ENCODE peak calls at places on chromosome 16, in six cellular contexts. One of them, this sample, is unnamed. For H3K4me1 and H3K9me3, the result is how much of the 10 kb centered on the place peaks cover.

GRCh38 chr16:23504453-23505179 is 5.7 kb downstream of the GGA2 start:
- DNase-seq in gastrocnemius medialis: peak
- DNase-seq in OCI-LY7: peak
- DNase-seq in tibial artery: peak
- DNase-seq in RWPE2: peak
- DNase-seq in esophagus squamous epithelium: no peak
- DNase-seq in this sample: peak

GRCh38 chr16:58306327-58306726 is 11.5 kb upstream of the PRSS54 start:
- DNase-seq in gastrocnemius medialis: no peak
- DNase-seq in OCI-LY7: peak
- DNase-seq in tibial artery: no peak
- DNase-seq in RWPE2: no peak
- DNase-seq in esophagus squamous epithelium: no peak
- DNase-seq in this sample: no peak

GRCh38 chr16:70577256-70577698 is 53.7 kb downstream of the SF3B3 start:
- DNase-seq in gastrocnemius medialis: peak
- DNase-seq in OCI-LY7: no peak
- DNase-seq in tibial artery: peak
- DNase-seq in RWPE2: peak
- DNase-seq in esophagus squamous epithelium: no peak
- DNase-seq in this sample: no peak

GRCh38 chr16:48409839-48410610 is 24.8 kb upstream of the SIAH1 start:
- DNase-seq in gastrocnemius medialis: no peak
- DNase-seq in OCI-LY7: no peak
- DNase-seq in tibial artery: no peak
- DNase-seq in RWPE2: no peak
- DNase-seq in esophagus squamous epithelium: no peak
- DNase-seq in this sample: no peak

GRCh38 chr16:57802635-57803412 is 533 bp upstream of the KIFC3 start:
- DNase-seq in gastrocnemius medialis: no peak
- DNase-seq in OCI-LY7: no peak
- DNase-seq in tibial artery: no peak
- DNase-seq in RWPE2: no peak
- DNase-seq in esophagus squamous epithelium: no peak
- DNase-seq in this sample: no peak

GRCh38 chr16:73202176-73202729 is 154.3 kb upstream of the ZFHX3 start:
- DNase-seq in gastrocnemius medialis: no peak
- DNase-seq in OCI-LY7: no peak
- DNase-seq in tibial artery: no peak
- DNase-seq in RWPE2: no peak
- DNase-seq in esophagus squamous epithelium: no peak
- DNase-seq in this sample: no peak

GRCh38 chr16:47143329-47143676 is 442 bp downstream of the NETO2 start:
- DNase-seq in gastrocnemius medialis: peak
- DNase-seq in OCI-LY7: peak
- DNase-seq in tibial artery: no peak
- DNase-seq in RWPE2: peak
- DNase-seq in esophagus squamous epithelium: no peak
- DNase-seq in this sample: no peak

GRCh38 chr16:57167951-57168350 is 17.9 kb downstream of the PSME3IP1 start:
- DNase-seq in gastrocnemius medialis: no peak
- DNase-seq in OCI-LY7: peak
- DNase-seq in tibial artery: no peak
- DNase-seq in RWPE2: no peak
- DNase-seq in esophagus squamous epithelium: no peak
- DNase-seq in this sample: no peak

GRCh38 chr16:77732241-77732946 is 10.1 kb downstream of the NUDT7 start:
- DNase-seq in gastrocnemius medialis: no peak
- DNase-seq in OCI-LY7: no peak
- DNase-seq in tibial artery: no peak
- DNase-seq in RWPE2: no peak
- DNase-seq in esophagus squamous epithelium: no peak
- DNase-seq in this sample: no peak

GRCh38 chr16:75197522-75198134 is 9.3 kb downstream of the CTRB2 start:
- DNase-seq in gastrocnemius medialis: no peak
- DNase-seq in OCI-LY7: no peak
- DNase-seq in tibial artery: peak
- DNase-seq in RWPE2: no peak
- DNase-seq in esophagus squamous epithelium: no peak
- DNase-seq in this sample: no peak

GRCh38 chr16:58462499-58462996 is 37.4 kb upstream of the NDRG4 start:
- DNase-seq in gastrocnemius medialis: no peak
- DNase-seq in OCI-LY7: no peak
- DNase-seq in tibial artery: no peak
- DNase-seq in RWPE2: no peak
- DNase-seq in esophagus squamous epithelium: no peak
- DNase-seq in this sample: no peak

GRCh38 chr16:11149011-11149616 is 106.9 kb downstream of the SOCS1 start:
- DNase-seq in gastrocnemius medialis: no peak
- DNase-seq in OCI-LY7: no peak
- DNase-seq in tibial artery: no peak
- DNase-seq in RWPE2: no peak
- DNase-seq in esophagus squamous epithelium: no peak
- DNase-seq in this sample: no peak

GRCh38 chr16:67538666-67539101 is 10.1 kb downstream of the RIPOR1 start:
- DNase-seq in gastrocnemius medialis: no peak
- DNase-seq in OCI-LY7: no peak
- DNase-seq in tibial artery: no peak
- DNase-seq in RWPE2: no peak
- DNase-seq in esophagus squamous epithelium: no peak
- DNase-seq in this sample: no peak

GRCh38 chr16:75379911-75380847 is 53.1 kb downstream of the CFDP1 start:
- DNase-seq in gastrocnemius medialis: no peak
- DNase-seq in OCI-LY7: peak
- DNase-seq in tibial artery: no peak
- DNase-seq in RWPE2: no peak
- DNase-seq in esophagus squamous epithelium: no peak
- DNase-seq in this sample: no peak

GRCh38 chr16:87809150-87809902 is 43.5 kb upstream of the KLHDC4 start:
- DNase-seq in gastrocnemius medialis: no peak
- DNase-seq in OCI-LY7: peak
- DNase-seq in tibial artery: no peak
- DNase-seq in RWPE2: no peak
- DNase-seq in esophagus squamous epithelium: no peak
- DNase-seq in this sample: no peak

GRCh38 chr16:87829123-87829980 is 40.0 kb downstream of the SLC7A5 start:
- DNase-seq in gastrocnemius medialis: no peak
- DNase-seq in OCI-LY7: no peak
- DNase-seq in tibial artery: no peak
- DNase-seq in RWPE2: peak
- DNase-seq in esophagus squamous epithelium: no peak
- DNase-seq in this sample: no peak

GRCh38 chr16:63913278-63913677 is 1208.6 kb downstream of the CDH11 start:
- DNase-seq in gastrocnemius medialis: no peak
- DNase-seq in OCI-LY7: no peak
- DNase-seq in tibial artery: no peak
- DNase-seq in RWPE2: no peak
- DNase-seq in esophagus squamous epithelium: no peak
- DNase-seq in this sample: no peak

GRCh38 chr16:73019456-73020362 is 28.2 kb downstream of the ZFHX3 start:
- DNase-seq in gastrocnemius medialis: no peak
- DNase-seq in OCI-LY7: no peak
- DNase-seq in tibial artery: peak
- DNase-seq in RWPE2: no peak
- DNase-seq in esophagus squamous epithelium: no peak
- DNase-seq in this sample: no peak

GRCh38 chr16:69340095-69340644 is 598 bp downstream of the NIP7 start:
- DNase-seq in gastrocnemius medialis: no peak
- DNase-seq in OCI-LY7: no peak
- DNase-seq in tibial artery: no peak
- DNase-seq in RWPE2: no peak
- DNase-seq in esophagus squamous epithelium: no peak
- DNase-seq in this sample: no peak

GRCh38 chr16:81592353-81592866 is 147.8 kb downstream of the CMIP start:
- DNase-seq in gastrocnemius medialis: no peak
- DNase-seq in OCI-LY7: no peak
- DNase-seq in tibial artery: no peak
- DNase-seq in RWPE2: no peak
- DNase-seq in esophagus squamous epithelium: no peak
- DNase-seq in this sample: no peak

GRCh38 chr16:895371-895770 is 75.4 kb downstream of the LMF1 start:
- DNase-seq in gastrocnemius medialis: no peak
- DNase-seq in OCI-LY7: no peak
- DNase-seq in tibial artery: no peak
- DNase-seq in RWPE2: no peak
- DNase-seq in esophagus squamous epithelium: no peak
- DNase-seq in this sample: no peak

GRCh38 chr16:898216-898615 is 72.6 kb downstream of the LMF1 start:
- DNase-seq in gastrocnemius medialis: no peak
- DNase-seq in OCI-LY7: no peak
- DNase-seq in tibial artery: no peak
- DNase-seq in RWPE2: no peak
- DNase-seq in esophagus squamous epithelium: no peak
- DNase-seq in this sample: no peak

GRCh38 chr16:897701-898100 is 73.1 kb downstream of the LMF1 start:
- DNase-seq in gastrocnemius medialis: no peak
- DNase-seq in OCI-LY7: no peak
- DNase-seq in tibial artery: no peak
- DNase-seq in RWPE2: no peak
- DNase-seq in esophagus squamous epithelium: no peak
- DNase-seq in this sample: no peak

GRCh38 chr16:896261-897199 is 74.3 kb downstream of the LMF1 start:
- DNase-seq in gastrocnemius medialis: no peak
- DNase-seq in OCI-LY7: no peak
- DNase-seq in tibial artery: no peak
- DNase-seq in RWPE2: no peak
- DNase-seq in esophagus squamous epithelium: no peak
- DNase-seq in this sample: no peak

GRCh38 chr16:897200-897543 is 73.6 kb downstream of the LMF1 start:
- DNase-seq in gastrocnemius medialis: no peak
- DNase-seq in OCI-LY7: no peak
- DNase-seq in tibial artery: no peak
- DNase-seq in RWPE2: no peak
- DNase-seq in esophagus squamous epithelium: no peak
- DNase-seq in this sample: no peak
- TF ChIP-seq CTCF in gastrocnemius medialis: no peak
- TF ChIP-seq CTCF in OCI-LY7: no peak
- TF ChIP-seq CTCF in tibial artery: no peak
- TF ChIP-seq CTCF in RWPE2: no peak
- TF ChIP-seq CTCF in esophagus squamous epithelium: no peak
- TF ChIP-seq CTCF in this sample: no peak

GRCh38 chr16:85105475-85105874 is 6.8 kb downstream of the CIBAR2 start:
- DNase-seq in gastrocnemius medialis: no peak
- DNase-seq in OCI-LY7: peak
- DNase-seq in tibial artery: no peak
- DNase-seq in RWPE2: no peak
- DNase-seq in esophagus squamous epithelium: no peak
- DNase-seq in this sample: no peak

GRCh38 chr16:85107532-85107931 is 4.7 kb downstream of the CIBAR2 start:
- DNase-seq in gastrocnemius medialis: no peak
- DNase-seq in OCI-LY7: no peak
- DNase-seq in tibial artery: no peak
- DNase-seq in RWPE2: no peak
- DNase-seq in esophagus squamous epithelium: no peak
- DNase-seq in this sample: no peak

GRCh38 chr16:85104821-85105391 is 7.4 kb downstream of the CIBAR2 start:
- DNase-seq in gastrocnemius medialis: peak
- DNase-seq in OCI-LY7: peak
- DNase-seq in tibial artery: no peak
- DNase-seq in RWPE2: no peak
- DNase-seq in esophagus squamous epithelium: no peak
- DNase-seq in this sample: no peak

GRCh38 chr16:85104147-85104546 is 8.1 kb downstream of the CIBAR2 start:
- DNase-seq in gastrocnemius medialis: no peak
- DNase-seq in OCI-LY7: no peak
- DNase-seq in tibial artery: no peak
- DNase-seq in RWPE2: no peak
- DNase-seq in esophagus squamous epithelium: no peak
- DNase-seq in this sample: no peak

GRCh38 chr16:85107083-85107482 is 5.2 kb downstream of the CIBAR2 start:
- DNase-seq in gastrocnemius medialis: no peak
- DNase-seq in OCI-LY7: no peak
- DNase-seq in tibial artery: no peak
- DNase-seq in RWPE2: no peak
- DNase-seq in esophagus squamous epithelium: no peak
- DNase-seq in this sample: no peak
- H3K4me1 ChIP-seq in gastrocnemius medialis: under half
- H3K4me1 ChIP-seq in OCI-LY7: under half
- H3K4me1 ChIP-seq in tibial artery: under half
- H3K4me1 ChIP-seq in RWPE2: under half
- H3K4me1 ChIP-seq in esophagus squamous epithelium: under half
- H3K4me1 ChIP-seq in this sample: under half

DNA sequence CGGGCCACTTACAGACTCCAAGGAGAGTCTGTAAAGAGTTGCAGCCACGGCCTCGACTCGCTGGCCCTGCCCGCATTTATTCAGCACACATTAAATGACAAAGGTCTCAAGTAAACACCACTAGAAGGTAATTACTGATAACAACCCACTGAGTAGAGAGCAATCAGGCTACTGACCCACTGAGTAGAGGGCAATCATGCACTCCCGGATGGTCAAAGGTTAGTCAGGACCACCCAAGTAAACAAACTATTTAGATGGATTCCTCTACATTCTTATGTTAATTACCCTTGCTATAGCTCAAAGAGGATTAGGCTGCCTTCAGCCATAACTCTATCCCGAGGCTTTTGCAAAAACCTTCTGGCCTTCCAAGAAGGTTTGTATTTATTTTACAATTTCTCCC is 30.7 kb upstream of the ZNF267 start:
- DNase-seq in gastrocnemius medialis: no peak
- DNase-seq in OCI-LY7: no peak
- DNase-seq in tibial artery: no peak
- DNase-seq in RWPE2: no peak
- DNase-seq in esophagus squamous epithelium: no peak
- DNase-seq in this sample: no peak
- H3K9me3 ChIP-seq in gastrocnemius medialis: under half
- H3K9me3 ChIP-seq in OCI-LY7: under half
- H3K9me3 ChIP-seq in tibial artery: under half
- H3K9me3 ChIP-seq in RWPE2: under half
- H3K9me3 ChIP-seq in esophagus squamous epithelium: under half
- H3K9me3 ChIP-seq in this sample: under half

GRCh38 chr16:85307552-85308364 is 195.5 kb upstream of the CIBAR2 start:
- DNase-seq in gastrocnemius medialis: no peak
- DNase-seq in OCI-LY7: no peak
- DNase-seq in tibial artery: no peak
- DNase-seq in RWPE2: no peak
- DNase-seq in esophagus squamous epithelium: no peak
- DNase-seq in this sample: no peak
- TF ChIP-seq CTCF in gastrocnemius medialis: no peak
- TF ChIP-seq CTCF in OCI-LY7: no peak
- TF ChIP-seq CTCF in tibial artery: no peak
- TF ChIP-seq CTCF in RWPE2: no peak
- TF ChIP-seq CTCF in esophagus squamous epithelium: no peak
- TF ChIP-seq CTCF in this sample: no peak

GRCh38 chr16:85697441-85697840 is 8.7 kb upstream of the GINS2 start:
- DNase-seq in gastrocnemius medialis: no peak
- DNase-seq in OCI-LY7: no peak
- DNase-seq in tibial artery: no peak
- DNase-seq in RWPE2: no peak
- DNase-seq in esophagus squamous epithelium: no peak
- DNase-seq in this sample: no peak
- H3K4me1 ChIP-seq in gastrocnemius medialis: under half
- H3K4me1 ChIP-seq in OCI-LY7: under half
- H3K4me1 ChIP-seq in tibial artery: under half
- H3K4me1 ChIP-seq in RWPE2: under half
- H3K4me1 ChIP-seq in esophagus squamous epithelium: under half
- H3K4me1 ChIP-seq in this sample: under half